ENCODE peak calls at places on chromosome 21, in five cellular contexts. One of them, this sample, is unnamed. For H3K9me3 and H3K4me1, the result is how much of the 10 kb centered on the place peaks cover.

GRCh38 chr21:33302796-33303195 is 22.0 kb upstream of the IFNAR1 start:
- DNase-seq in cardiac muscle cell: no peak
- DNase-seq in pancreas: no peak
- DNase-seq in GM23248: no peak
- DNase-seq in RWPE2: no peak
- DNase-seq in this sample: no peak

GRCh38 chr21:34158866-34159616 is 85.7 kb downstream of the MRPS6 start:
- DNase-seq in pancreas: no peak
- DNase-seq in RWPE2: no peak
- DNase-seq in GM23248: no peak
- DNase-seq in cardiac muscle cell: no peak
- DNase-seq in this sample: no peak

GRCh38 chr21:26097475-26097874 is 73.1 kb downstream of the APP start:
- DNase-seq in cardiac muscle cell: no peak
- DNase-seq in pancreas: no peak
- DNase-seq in RWPE2: no peak
- DNase-seq in GM23248: no peak
- DNase-seq in this sample: no peak

GRCh38 chr21:26977741-26978140 is 10.9 kb upstream of the ADAMTS5 start:
- DNase-seq in pancreas: no peak
- DNase-seq in cardiac muscle cell: no peak
- DNase-seq in GM23248: peak
- DNase-seq in RWPE2: no peak
- DNase-seq in this sample: no peak

GRCh38 chr21:25578070-25578961 is 29.0 kb downstream of the MRPL39 start:
- DNase-seq in RWPE2: no peak
- DNase-seq in cardiac muscle cell: no peak
- DNase-seq in pancreas: no peak
- DNase-seq in GM23248: no peak
- DNase-seq in this sample: no peak

GRCh38 chr21:16302851-16303282 is 573.1 kb downstream of the USP25 start:
- DNase-seq in GM23248: peak
- DNase-seq in pancreas: no peak
- DNase-seq in RWPE2: no peak
- DNase-seq in cardiac muscle cell: peak
- DNase-seq in this sample: no peak

GRCh38 chr21:14602418-14602987 is 56.4 kb upstream of the SAMSN1 start:
- DNase-seq in cardiac muscle cell: no peak
- DNase-seq in pancreas: no peak
- DNase-seq in GM23248: no peak
- DNase-seq in RWPE2: no peak
- DNase-seq in this sample: no peak

GRCh38 chr21:39001341-39001740 is 181.9 kb downstream of the PSMG1 start:
- DNase-seq in pancreas: no peak
- DNase-seq in RWPE2: no peak
- DNase-seq in GM23248: peak
- DNase-seq in cardiac muscle cell: no peak
- DNase-seq in this sample: no peak

GRCh38 chr21:33211732-33212131 is 18.0 kb upstream of the IFNAR2 start:
- DNase-seq in GM23248: no peak
- DNase-seq in RWPE2: no peak
- DNase-seq in cardiac muscle cell: no peak
- DNase-seq in pancreas: no peak
- DNase-seq in this sample: no peak

GRCh38 chr21:17463441-17463840 is 49.4 kb upstream of the CXADR start:
- DNase-seq in RWPE2: no peak
- DNase-seq in pancreas: no peak
- DNase-seq in cardiac muscle cell: no peak
- DNase-seq in GM23248: peak
- DNase-seq in this sample: no peak

GRCh38 chr21:20424943-20425342 is 573.3 kb upstream of the NCAM2 start:
- DNase-seq in RWPE2: no peak
- DNase-seq in pancreas: no peak
- DNase-seq in GM23248: no peak
- DNase-seq in cardiac muscle cell: no peak
- DNase-seq in this sample: no peak

GRCh38 chr21:28639742-28640141 is 352.9 kb downstream of the LTN1 start:
- DNase-seq in RWPE2: no peak
- DNase-seq in GM23248: peak
- DNase-seq in cardiac muscle cell: no peak
- DNase-seq in pancreas: no peak
- DNase-seq in this sample: no peak

GRCh38 chr21:15319727-15320126 is 254.9 kb upstream of the NRIP1 start:
- DNase-seq in RWPE2: no peak
- DNase-seq in pancreas: no peak
- DNase-seq in GM23248: no peak
- DNase-seq in cardiac muscle cell: no peak
- DNase-seq in this sample: no peak

GRCh38 chr21:33121715-33122475 is 52.0 kb downstream of the OLIG1 start:
- DNase-seq in cardiac muscle cell: no peak
- DNase-seq in pancreas: no peak
- DNase-seq in GM23248: peak
- DNase-seq in RWPE2: no peak
- DNase-seq in this sample: no peak

GRCh38 chr21:24259241-24259640 is 1348.0 kb downstream of the MRPL39 start:
- DNase-seq in pancreas: no peak
- DNase-seq in GM23248: no peak
- DNase-seq in RWPE2: no peak
- DNase-seq in cardiac muscle cell: no peak
- DNase-seq in this sample: no peak

GRCh38 chr21:26982767-26983166 is 15.9 kb upstream of the ADAMTS5 start:
- DNase-seq in cardiac muscle cell: no peak
- DNase-seq in pancreas: no peak
- DNase-seq in GM23248: peak
- DNase-seq in RWPE2: no peak
- DNase-seq in this sample: no peak

GRCh38 chr21:31988492-31989285 is 115.9 kb downstream of the HUNK start:
- DNase-seq in cardiac muscle cell: no peak
- DNase-seq in GM23248: peak
- DNase-seq in pancreas: no peak
- DNase-seq in RWPE2: no peak
- DNase-seq in this sample: no peak

GRCh38 chr21:14541840-14542495 is 4.1 kb downstream of the SAMSN1 start:
- DNase-seq in GM23248: no peak
- DNase-seq in RWPE2: no peak
- DNase-seq in cardiac muscle cell: no peak
- DNase-seq in pancreas: no peak
- DNase-seq in this sample: no peak

GRCh38 chr21:29130234-29130993 is at the start of gene MAP3K7CL:
- DNase-seq in GM23248: peak
- DNase-seq in RWPE2: peak
- DNase-seq in pancreas: no peak
- DNase-seq in cardiac muscle cell: no peak
- DNase-seq in this sample: no peak

GRCh38 chr21:32463889-32464300 is 51.4 kb downstream of the EVA1C start:
- DNase-seq in RWPE2: no peak
- DNase-seq in cardiac muscle cell: no peak
- DNase-seq in GM23248: peak
- DNase-seq in pancreas: no peak
- DNase-seq in this sample: no peak

GRCh38 chr21:15686506-15686905 is 43.3 kb upstream of the USP25 start:
- DNase-seq in pancreas: no peak
- DNase-seq in RWPE2: no peak
- DNase-seq in cardiac muscle cell: no peak
- DNase-seq in GM23248: no peak
- DNase-seq in this sample: no peak

GRCh38 chr21:25867041-25867440 is 132.3 kb downstream of the GABPA start:
- DNase-seq in GM23248: no peak
- DNase-seq in pancreas: no peak
- DNase-seq in cardiac muscle cell: no peak
- DNase-seq in RWPE2: no peak
- DNase-seq in this sample: no peak

GRCh38 chr21:25421327-25422028 is 185.8 kb downstream of the MRPL39 start:
- DNase-seq in RWPE2: no peak
- DNase-seq in pancreas: no peak
- DNase-seq in cardiac muscle cell: peak
- DNase-seq in GM23248: peak
- DNase-seq in this sample: peak

GRCh38 chr21:31781737-31782136 is 49.8 kb upstream of the SCAF4 start:
- DNase-seq in GM23248: peak
- DNase-seq in pancreas: no peak
- DNase-seq in cardiac muscle cell: no peak
- DNase-seq in RWPE2: no peak
- DNase-seq in this sample: no peak

GRCh38 chr21:30083120-30083945 is 83.3 kb downstream of the CLDN17 start:
- DNase-seq in RWPE2: no peak
- DNase-seq in cardiac muscle cell: no peak
- DNase-seq in GM23248: no peak
- DNase-seq in pancreas: no peak
- DNase-seq in this sample: no peak

GRCh38 chr21:25512095-25513086 is 94.9 kb downstream of the MRPL39 start:
- DNase-seq in pancreas: no peak
- DNase-seq in cardiac muscle cell: no peak
- DNase-seq in RWPE2: no peak
- DNase-seq in GM23248: no peak
- DNase-seq in this sample: no peak

GRCh38 chr21:34112316-34113033 is 39.1 kb downstream of the MRPS6 start:
- DNase-seq in RWPE2: no peak
- DNase-seq in cardiac muscle cell: no peak
- DNase-seq in GM23248: no peak
- DNase-seq in pancreas: no peak
- DNase-seq in this sample: no peak

GRCh38 chr21:25934771-25935224 is 200.0 kb downstream of the GABPA start:
- DNase-seq in cardiac muscle cell: no peak
- DNase-seq in GM23248: peak
- DNase-seq in pancreas: no peak
- DNase-seq in RWPE2: peak
- DNase-seq in this sample: no peak

GRCh38 chr21:18384771-18385170 is 18.8 kb downstream of the TMPRSS15 start:
- DNase-seq in cardiac muscle cell: peak
- DNase-seq in GM23248: peak
- DNase-seq in pancreas: no peak
- DNase-seq in RWPE2: no peak
- DNase-seq in this sample: no peak

GRCh38 chr21:33751120-33751519 is 108.8 kb downstream of the ITSN1 start:
- DNase-seq in pancreas: no peak
- DNase-seq in GM23248: peak
- DNase-seq in cardiac muscle cell: no peak
- DNase-seq in RWPE2: no peak
- DNase-seq in this sample: no peak

GRCh38 chr21:10640446-10640845 is 119.1 kb downstream of the TPTE start:
- DNase-seq in cardiac muscle cell: no peak
- DNase-seq in RWPE2: no peak
- DNase-seq in GM23248: no peak
- DNase-seq in pancreas: peak
- DNase-seq in this sample: no peak
- H3K9me3 ChIP-seq in cardiac muscle cell: under half
- H3K9me3 ChIP-seq in RWPE2: under half
- H3K9me3 ChIP-seq in GM23248: under half
- H3K9me3 ChIP-seq in pancreas: under half
- H3K9me3 ChIP-seq in this sample: under half

DNA sequence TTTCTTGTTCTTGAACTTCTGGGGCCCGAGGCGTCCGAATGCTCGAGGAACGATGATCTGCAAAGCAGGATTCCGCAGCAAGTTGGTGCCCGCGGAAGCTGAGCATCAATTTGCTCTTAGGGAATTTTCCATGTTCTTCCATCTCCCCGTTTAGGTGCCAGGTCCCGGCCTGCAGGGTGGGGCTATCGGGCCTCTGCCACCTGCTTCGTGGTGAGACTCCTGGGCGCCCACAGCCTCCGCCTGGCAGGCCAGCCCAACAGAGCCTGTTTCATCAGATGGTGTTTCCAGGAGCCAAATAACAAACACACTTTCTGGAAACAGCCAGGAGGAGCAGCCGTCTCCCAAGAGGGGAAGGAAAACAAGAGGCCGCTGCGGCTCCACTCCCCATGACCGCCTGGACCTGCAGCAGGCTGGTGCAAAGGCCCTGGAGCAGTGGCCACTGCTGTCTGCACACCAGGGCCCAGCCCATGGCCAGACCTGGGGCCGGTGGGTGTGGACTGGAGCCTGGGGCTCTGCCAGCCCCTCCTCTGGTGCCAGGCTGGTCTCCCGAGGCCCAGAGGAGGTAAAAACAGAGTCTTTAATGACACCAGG is 54.8 kb downstream of the SLX9 start:
- DNase-seq in cardiac muscle cell: no peak
- DNase-seq in RWPE2: peak
- DNase-seq in GM23248: peak
- DNase-seq in pancreas: peak
- DNase-seq in this sample: no peak
- H3K4me1 ChIP-seq in cardiac muscle cell: under half
- H3K4me1 ChIP-seq in RWPE2: under half
- H3K4me1 ChIP-seq in GM23248: under half
- H3K4me1 ChIP-seq in pancreas: under half
- H3K4me1 ChIP-seq in this sample: under half

GRCh38 chr21:37848721-37849490 is 67.4 kb downstream of the KCNJ6 start:
- DNase-seq in pancreas: no peak
- DNase-seq in RWPE2: no peak
- DNase-seq in GM23248: peak
- DNase-seq in cardiac muscle cell: no peak
- DNase-seq in this sample: no peak

GRCh38 chr21:37845535-37845934 is 70.7 kb downstream of the KCNJ6 start:
- DNase-seq in GM23248: no peak
- DNase-seq in cardiac muscle cell: no peak
- DNase-seq in RWPE2: no peak
- DNase-seq in pancreas: no peak
- DNase-seq in this sample: no peak

DNA sequence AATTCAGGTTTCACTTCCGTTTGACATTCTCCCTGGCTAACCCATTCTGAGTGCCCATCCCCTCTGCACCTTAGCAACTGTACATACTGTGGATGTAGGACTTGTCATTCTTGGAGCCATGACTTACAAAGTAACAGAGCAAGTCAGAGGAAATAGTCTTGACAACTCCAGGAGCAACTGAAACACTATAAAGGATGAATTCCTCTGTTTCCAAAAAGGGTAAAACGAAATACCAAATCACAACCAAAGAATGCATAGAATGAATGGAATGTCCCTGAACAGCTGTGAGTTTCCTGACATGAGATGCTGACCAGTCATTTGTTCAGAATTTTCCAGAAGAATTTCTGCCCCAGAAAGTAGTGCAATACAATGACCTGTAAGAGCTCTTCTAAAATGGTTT is 66.6 kb downstream of the KCNJ6 start:
- DNase-seq in RWPE2: no peak
- DNase-seq in cardiac muscle cell: no peak
- DNase-seq in GM23248: peak
- DNase-seq in pancreas: no peak
- DNase-seq in this sample: no peak
- H3K27ac ChIP-seq in RWPE2: peak
- H3K27ac ChIP-seq in cardiac muscle cell: no peak
- H3K27ac ChIP-seq in GM23248: peak
- H3K27ac ChIP-seq in pancreas: no peak
- H3K27ac ChIP-seq in this sample: no peak

DNA sequence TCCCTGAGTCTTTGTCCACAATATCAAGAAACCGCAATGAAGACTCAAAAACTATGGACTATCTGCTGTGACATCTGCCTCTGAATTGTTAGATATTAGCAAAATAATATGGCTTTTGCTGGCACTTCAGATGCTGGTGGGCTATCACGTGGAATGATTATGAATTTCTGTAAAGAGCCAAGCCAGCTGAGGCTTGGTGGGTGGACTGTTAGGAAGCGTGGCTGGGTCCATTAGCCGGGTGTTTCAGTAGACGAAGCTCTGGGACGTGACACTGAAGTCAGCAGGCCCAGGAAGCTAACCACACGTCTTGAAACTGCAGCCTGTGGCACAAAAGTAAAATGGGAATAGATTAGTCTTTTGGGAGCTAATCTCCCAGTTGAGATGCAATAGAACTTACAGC is 780.0 kb upstream of the TPTE start:
- DNase-seq in pancreas: no peak
- DNase-seq in GM23248: no peak
- DNase-seq in RWPE2: no peak
- DNase-seq in cardiac muscle cell: no peak
- DNase-seq in this sample: no peak
- H3K9me3 ChIP-seq in pancreas: under half
- H3K9me3 ChIP-seq in GM23248: under half
- H3K9me3 ChIP-seq in RWPE2: under half
- H3K9me3 ChIP-seq in cardiac muscle cell: under half
- H3K9me3 ChIP-seq in this sample: under half

This sample was measured in naive thymus-derived CD4-positive, alpha-beta T cell.